ENCODE peak calls at places on chromosome 13, in six cellular contexts. One of them, this sample, is unnamed.
A peak's percentile ranks its signal among the peaks of the same experiment; 100 is the strongest.

GRCh38 chr13:51019026-51019425 is 92.0 kb downstream of the C13orf42 start:
- DNase-seq in HepG2: no peak
- DNase-seq in H1: no peak
- DNase-seq in GM12878: no peak
- DNase-seq in K562: no peak
- DNase-seq in endothelial cell of umbilical vein: no peak
- DNase-seq in this sample: no peak

GRCh38 chr13:22061371-22061805 is 390.5 kb downstream of the FGF9 start:
- DNase-seq in HepG2: no peak
- DNase-seq in H1: no peak
- DNase-seq in GM12878: peak; percentile 51
- DNase-seq in K562: no peak
- DNase-seq in endothelial cell of umbilical vein: no peak
- DNase-seq in this sample: no peak

GRCh38 chr13:44385401-44385800 is 11.8 kb downstream of the SERP2 start:
- DNase-seq in HepG2: no peak
- DNase-seq in H1: no peak
- DNase-seq in GM12878: no peak
- DNase-seq in K562: no peak
- DNase-seq in endothelial cell of umbilical vein: no peak
- DNase-seq in this sample: no peak

GRCh38 chr13:33487575-33488243 is 202.2 kb upstream of the STARD13 start:
- DNase-seq in HepG2: peak; percentile 10
- DNase-seq in H1: no peak
- DNase-seq in GM12878: peak; percentile 27
- DNase-seq in K562: peak; percentile 2
- DNase-seq in endothelial cell of umbilical vein: peak; percentile 31
- DNase-seq in this sample: no peak

GRCh38 chr13:88908896-88909535 is 1237.8 kb downstream of the SLITRK5 start:
- DNase-seq in HepG2: no peak
- DNase-seq in H1: no peak
- DNase-seq in GM12878: no peak
- DNase-seq in K562: no peak
- DNase-seq in endothelial cell of umbilical vein: no peak
- DNase-seq in this sample: no peak

GRCh38 chr13:100234524-100235136 is 145.7 kb downstream of the PCCA start:
- DNase-seq in HepG2: peak; percentile 77
- DNase-seq in H1: no peak
- DNase-seq in GM12878: no peak
- DNase-seq in K562: no peak
- DNase-seq in endothelial cell of umbilical vein: no peak
- DNase-seq in this sample: no peak

GRCh38 chr13:93145199-93145598 is 81.4 kb upstream of the GPC6 start:
- DNase-seq in HepG2: no peak
- DNase-seq in H1: no peak
- DNase-seq in GM12878: no peak
- DNase-seq in K562: no peak
- DNase-seq in endothelial cell of umbilical vein: no peak
- DNase-seq in this sample: no peak

GRCh38 chr13:70310720-70311119 is 202.5 kb upstream of the KLHL1 start:
- DNase-seq in HepG2: peak; percentile 58
- DNase-seq in H1: no peak
- DNase-seq in GM12878: no peak
- DNase-seq in K562: peak; percentile 0
- DNase-seq in endothelial cell of umbilical vein: peak; percentile 34
- DNase-seq in this sample: peak; percentile 26

GRCh38 chr13:109383683-109384082 is 402.7 kb downstream of the IRS2 start:
- DNase-seq in HepG2: no peak
- DNase-seq in H1: no peak
- DNase-seq in GM12878: no peak
- DNase-seq in K562: no peak
- DNase-seq in endothelial cell of umbilical vein: peak; percentile 4
- DNase-seq in this sample: no peak

GRCh38 chr13:110455444-110455843 is 106.1 kb downstream of the RAB20 start:
- DNase-seq in HepG2: no peak
- DNase-seq in H1: no peak
- DNase-seq in GM12878: no peak
- DNase-seq in K562: no peak
- DNase-seq in endothelial cell of umbilical vein: no peak
- DNase-seq in this sample: no peak

GRCh38 chr13:100363351-100363750 is 225.2 kb downstream of the GGACT start:
- DNase-seq in HepG2: no peak
- DNase-seq in H1: no peak
- DNase-seq in GM12878: no peak
- DNase-seq in K562: no peak
- DNase-seq in endothelial cell of umbilical vein: peak; percentile 13
- DNase-seq in this sample: peak; percentile 19

GRCh38 chr13:72637561-72637960 is 89.9 kb downstream of the MZT1 start:
- DNase-seq in HepG2: no peak
- DNase-seq in H1: no peak
- DNase-seq in GM12878: no peak
- DNase-seq in K562: no peak
- DNase-seq in endothelial cell of umbilical vein: no peak
- DNase-seq in this sample: no peak

GRCh38 chr13:103883152-103883551 is 816.9 kb upstream of the SLC10A2 start:
- DNase-seq in HepG2: peak; percentile 81
- DNase-seq in H1: peak; percentile 73
- DNase-seq in GM12878: no peak
- DNase-seq in K562: no peak
- DNase-seq in endothelial cell of umbilical vein: peak; percentile 95
- DNase-seq in this sample: peak; percentile 90

GRCh38 chr13:76848596-76848995 is 37.6 kb downstream of the KCTD12 start:
- DNase-seq in HepG2: no peak
- DNase-seq in H1: no peak
- DNase-seq in GM12878: no peak
- DNase-seq in K562: no peak
- DNase-seq in endothelial cell of umbilical vein: no peak
- DNase-seq in this sample: no peak

GRCh38 chr13:34065915-34066314 is 248.0 kb downstream of the RFC3 start:
- DNase-seq in HepG2: no peak
- DNase-seq in H1: no peak
- DNase-seq in GM12878: no peak
- DNase-seq in K562: no peak
- DNase-seq in endothelial cell of umbilical vein: no peak
- DNase-seq in this sample: peak; percentile 54

GRCh38 chr13:114173261-114173660 is 5.8 kb upstream of the CFAP97D2 start:
- DNase-seq in HepG2: no peak
- DNase-seq in H1: no peak
- DNase-seq in GM12878: no peak
- DNase-seq in K562: no peak
- DNase-seq in endothelial cell of umbilical vein: no peak
- DNase-seq in this sample: no peak

GRCh38 chr13:96089749-96090239 is at the start of gene HS6ST3:
- DNase-seq in HepG2: no peak
- DNase-seq in H1: peak; percentile 38
- DNase-seq in GM12878: no peak
- DNase-seq in K562: no peak
- DNase-seq in endothelial cell of umbilical vein: peak; percentile 15
- DNase-seq in this sample: peak; percentile 10

GRCh38 chr13:96089139-96089538 is 768 bp upstream of the HS6ST3 start:
- DNase-seq in HepG2: no peak
- DNase-seq in H1: no peak
- DNase-seq in GM12878: no peak
- DNase-seq in K562: no peak
- DNase-seq in endothelial cell of umbilical vein: no peak
- DNase-seq in this sample: no peak

GRCh38 chr13:96091932-96092253 is 2.0 kb downstream of the HS6ST3 start:
- DNase-seq in HepG2: no peak
- DNase-seq in H1: no peak
- DNase-seq in GM12878: no peak
- DNase-seq in K562: no peak
- DNase-seq in endothelial cell of umbilical vein: no peak
- DNase-seq in this sample: no peak

GRCh38 chr13:96091164-96091931 is 1.4 kb downstream of the HS6ST3 start:
- DNase-seq in HepG2: no peak
- DNase-seq in H1: no peak
- DNase-seq in GM12878: no peak
- DNase-seq in K562: no peak
- DNase-seq in endothelial cell of umbilical vein: peak; percentile 12
- DNase-seq in this sample: no peak

DNA sequence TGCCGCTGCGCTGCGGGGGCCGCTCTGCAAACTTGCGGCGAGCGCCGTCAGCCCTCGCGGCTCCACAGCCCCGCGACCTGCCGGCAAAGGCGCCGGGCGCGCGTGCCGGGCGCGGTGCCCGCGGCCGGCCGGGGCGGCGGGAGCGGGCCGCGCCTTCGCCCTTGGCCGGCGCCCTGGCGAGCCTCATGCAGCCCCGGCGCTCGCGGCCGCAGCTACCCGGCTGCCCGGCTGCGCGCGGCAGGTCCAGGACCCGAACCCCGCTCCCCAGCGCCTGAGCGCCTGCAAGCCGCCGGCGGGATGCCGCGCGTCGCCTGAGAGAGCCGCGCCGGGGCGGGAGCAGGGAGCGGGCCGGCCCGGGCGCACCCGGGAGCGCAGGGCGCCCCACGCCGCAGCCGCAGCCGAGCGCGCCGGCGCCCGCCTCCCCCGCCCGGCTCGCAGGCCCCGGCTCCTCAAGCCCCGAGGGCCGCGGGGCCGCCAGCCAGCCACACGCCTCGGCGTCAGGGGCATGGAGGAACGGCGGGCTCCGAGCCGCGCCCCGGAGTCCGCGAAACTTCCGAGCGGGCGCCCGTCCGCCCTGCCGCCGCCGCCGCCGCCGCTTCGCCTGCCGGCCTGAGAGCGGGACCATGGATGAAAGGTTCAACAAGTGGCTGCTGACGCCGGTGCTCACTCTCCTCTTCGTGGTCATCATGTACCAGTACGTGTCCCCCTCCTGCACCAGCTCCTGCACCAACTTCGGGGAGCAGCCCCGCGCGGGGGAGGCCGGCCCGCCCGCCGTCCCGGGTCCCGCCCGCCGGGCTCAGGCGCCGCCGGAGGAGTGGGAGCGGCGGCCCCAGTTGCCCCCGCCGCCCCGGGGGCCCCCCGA is 564 bp downstream of the HS6ST3 start:
- DNase-seq in HepG2: no peak
- DNase-seq in H1: no peak
- DNase-seq in GM12878: no peak
- DNase-seq in K562: no peak
- DNase-seq in endothelial cell of umbilical vein: peak; percentile 6
- DNase-seq in this sample: no peak
- TF ChIP-seq EZH2 in HepG2: peak; percentile 41
- TF ChIP-seq EZH2 in H1: peak; percentile 16
- TF ChIP-seq EZH2 in GM12878: no peak
- TF ChIP-seq EZH2 in K562: no peak
- TF ChIP-seq EZH2 in endothelial cell of umbilical vein: peak; percentile 69
- TF ChIP-seq EZH2 in this sample: no peak

GRCh38 chr13:49311816-49312215 is 64.1 kb downstream of the CDADC1 start:
- DNase-seq in HepG2: no peak
- DNase-seq in H1: no peak
- DNase-seq in GM12878: no peak
- DNase-seq in K562: no peak
- DNase-seq in endothelial cell of umbilical vein: no peak
- DNase-seq in this sample: no peak

GRCh38 chr13:49319555-49320350 is 72.0 kb downstream of the CDADC1 start:
- DNase-seq in HepG2: no peak
- DNase-seq in H1: no peak
- DNase-seq in GM12878: no peak
- DNase-seq in K562: no peak
- DNase-seq in endothelial cell of umbilical vein: no peak
- DNase-seq in this sample: no peak

GRCh38 chr13:49315756-49316481 is 68.2 kb downstream of the CDADC1 start:
- DNase-seq in HepG2: no peak
- DNase-seq in H1: no peak
- DNase-seq in GM12878: no peak
- DNase-seq in K562: peak; percentile 53
- DNase-seq in endothelial cell of umbilical vein: no peak
- DNase-seq in this sample: no peak

GRCh38 chr13:49314344-49314882 is 66.7 kb downstream of the CDADC1 start:
- DNase-seq in HepG2: no peak
- DNase-seq in H1: no peak
- DNase-seq in GM12878: no peak
- DNase-seq in K562: no peak
- DNase-seq in endothelial cell of umbilical vein: no peak
- DNase-seq in this sample: peak; percentile 16

DNA sequence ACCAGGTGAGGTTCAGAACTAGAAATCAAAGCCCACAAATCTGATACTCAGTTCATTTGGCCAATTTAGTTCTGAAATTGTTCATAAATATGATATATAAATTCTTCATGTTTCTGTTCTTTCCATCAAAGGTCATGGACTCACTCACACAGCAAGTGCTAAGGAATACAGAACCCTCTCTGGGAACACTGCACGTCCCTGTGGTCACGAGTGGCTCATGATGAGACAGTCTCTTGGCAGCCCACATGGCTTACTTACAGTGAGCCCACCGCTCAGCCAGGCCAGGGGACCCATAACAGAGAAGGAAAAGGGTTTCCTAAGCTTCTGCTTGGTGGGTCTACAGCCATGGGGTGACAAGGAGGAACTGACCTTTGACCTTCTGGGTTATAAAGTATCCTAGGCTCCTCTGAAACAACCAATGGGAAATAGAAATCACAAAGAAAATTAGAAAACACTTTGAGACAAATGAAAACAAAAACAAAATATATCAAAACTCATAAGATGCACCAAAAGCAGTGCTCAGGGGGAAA is 67.4 kb downstream of the CDADC1 start:
- DNase-seq in HepG2: no peak
- DNase-seq in H1: no peak
- DNase-seq in GM12878: no peak
- DNase-seq in K562: no peak
- DNase-seq in endothelial cell of umbilical vein: no peak
- DNase-seq in this sample: no peak
- TF ChIP-seq MAX in HepG2: no peak
- TF ChIP-seq MAX in H1: no peak
- TF ChIP-seq MAX in GM12878: no peak
- TF ChIP-seq MAX in K562: no peak
- TF ChIP-seq MAX in endothelial cell of umbilical vein: no peak
- TF ChIP-seq MAX in this sample: no peak

DNA sequence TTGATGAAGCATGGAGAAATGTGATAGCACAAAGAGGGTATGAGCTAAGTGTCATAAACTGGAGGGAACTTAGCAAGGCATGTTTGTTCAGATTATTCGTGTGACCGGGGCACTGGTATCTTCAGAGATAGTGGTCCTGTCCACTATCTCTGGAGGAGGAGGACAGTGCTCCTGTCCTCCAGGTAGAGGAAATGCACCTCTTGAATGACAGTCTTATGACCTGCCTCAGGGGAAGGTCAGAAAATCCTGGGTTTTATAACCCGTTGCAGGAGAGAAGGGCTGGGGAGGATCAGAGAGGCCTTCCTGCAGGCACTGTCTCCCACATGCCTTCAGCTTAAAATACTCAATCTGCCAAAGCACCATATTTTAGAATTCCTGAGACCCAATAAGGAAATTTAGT is 213.5 kb upstream of the UBL3 start:
- DNase-seq in HepG2: no peak
- DNase-seq in H1: no peak
- DNase-seq in GM12878: no peak
- DNase-seq in K562: no peak
- DNase-seq in endothelial cell of umbilical vein: no peak
- DNase-seq in this sample: no peak
- TF ChIP-seq EZH2 in HepG2: no peak
- TF ChIP-seq EZH2 in H1: no peak
- TF ChIP-seq EZH2 in GM12878: no peak
- TF ChIP-seq EZH2 in K562: no peak
- TF ChIP-seq EZH2 in endothelial cell of umbilical vein: no peak
- TF ChIP-seq EZH2 in this sample: no peak

DNA sequence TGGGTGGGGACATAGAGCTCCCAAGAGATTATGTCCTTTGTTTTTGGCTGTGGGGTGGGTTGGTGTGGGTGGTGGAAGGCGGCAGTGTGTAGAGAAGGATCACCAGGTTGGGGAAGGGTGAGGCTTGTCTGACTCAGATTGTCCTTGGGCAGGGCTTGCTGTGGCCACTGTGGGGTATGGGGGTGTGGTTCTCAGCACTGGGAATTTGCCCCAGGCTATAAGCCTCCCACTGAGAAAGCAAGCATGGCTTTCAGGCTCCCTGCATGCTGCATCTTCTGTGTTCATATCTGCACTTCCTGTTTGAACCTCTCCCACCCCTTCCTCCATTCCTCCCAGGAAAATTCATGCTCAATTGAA is 34.9 kb downstream of the DNAJC15 start:
- DNase-seq in HepG2: peak; percentile 46
- DNase-seq in H1: no peak
- DNase-seq in GM12878: no peak
- DNase-seq in K562: no peak
- DNase-seq in endothelial cell of umbilical vein: no peak
- DNase-seq in this sample: peak; percentile 87
- TF ChIP-seq MAX in HepG2: no peak
- TF ChIP-seq MAX in H1: no peak
- TF ChIP-seq MAX in GM12878: no peak
- TF ChIP-seq MAX in K562: no peak
- TF ChIP-seq MAX in endothelial cell of umbilical vein: no peak
- TF ChIP-seq MAX in this sample: peak; percentile 72